ENCODE peak calls at places on chromosomes 11 and 22, in four cellular contexts. O, K, M and E are unnamed samples. For H3K36me3 and H3K27me3, the result is how much of the 10 kb centered on the place peaks cover.

GRCh38 chr11:33657757-33658156 is 42.9 kb downstream of the C11orf91 start:
- DNase-seq in O (no peak), K (no peak), M (no peak), E (no peak)

GRCh38 chr11:72829178-72829577 is 15.0 kb downstream of the ATG16L2 start:
- DNase-seq in O (no peak), K (no peak), M (no peak), E (no peak)

GRCh38 chr11:66868726-66869291 is 11.9 kb downstream of the LRFN4 start:
- DNase-seq in O (no peak), K (peak), M (peak), E (peak)

GRCh38 chr11:59142530-59143507 is at the start of gene FAM111A:
- DNase-seq in O (peak), K (peak), M (peak), E (peak)

GRCh38 chr11:1445741-1446445 is 40.7 kb downstream of the MOB2 start:
- DNase-seq in O (no peak), K (no peak), M (no peak), E (no peak)

GRCh38 chr11:27820249-27820648 is 120.0 kb upstream of the BDNF start:
- DNase-seq in O (no peak), K (no peak), M (no peak), E (no peak)

GRCh38 chr11:58616594-58616993 is 5.9 kb upstream of the CNTF start:
- DNase-seq in O (peak), K (no peak), M (no peak), E (no peak)

GRCh38 chr11:45259607-45260006 is 26.5 kb downstream of the SYT13 start:
- DNase-seq in O (no peak), K (no peak), M (no peak), E (no peak)

GRCh38 chr11:2140411-2141400 is 1.5 kb upstream of the IGF2 start:
- DNase-seq in O (no peak), K (no peak), M (no peak), E (no peak)

GRCh38 chr22:42376721-42377177 is 55.5 kb downstream of the NFAM1 start:
- DNase-seq in O (peak), K (peak), M (peak), E (no peak)

GRCh38 chr11:100639140-100639539 is 47.9 kb upstream of the ARHGAP42 start:
- DNase-seq in O (no peak), K (no peak), M (no peak), E (no peak)

GRCh38 chr22:36505998-36506635 is 723 bp downstream of the FOXRED2 start:
- DNase-seq in O (no peak), K (no peak), M (no peak), E (no peak)

GRCh38 chr11:93921695-93922468 is 71.5 kb upstream of the VSTM5 start:
- DNase-seq in O (no peak), K (peak), M (no peak), E (no peak)

GRCh38 chr22:48362736-48363404 is 1464.8 kb downstream of the BRD1 start:
- DNase-seq in O (no peak), K (no peak), M (no peak), E (no peak)

GRCh38 chr22:31818481-31819392 is 64.9 kb downstream of the DEPDC5 start:
- DNase-seq in O (no peak), K (no peak), M (no peak), E (no peak)

GRCh38 chr22:50184004-50184461 is 1.7 kb upstream of the TRABD start:
- DNase-seq in O (peak), K (no peak), M (peak), E (no peak)

GRCh38 chr11:124543554-124543953 is at the start of gene OR8B12:
- DNase-seq in O (no peak), K (no peak), M (no peak), E (no peak)

GRCh38 chr11:108929241-108929640 is 264.4 kb downstream of the DDX10 start:
- DNase-seq in O (no peak), K (no peak), M (no peak), E (no peak)

GRCh38 chr11:111918390-111919256 is at the start of gene C11orf52:
- DNase-seq in O (peak), K (no peak), M (peak), E (no peak)

GRCh38 chr11:12276831-12277475 is 100.4 kb upstream of the PARVA start:
- DNase-seq in O (no peak), K (no peak), M (no peak), E (no peak)

GRCh38 chr22:31692186-31692886 is 30.3 kb upstream of the PISD start:
- DNase-seq in O (no peak), K (no peak), M (no peak), E (peak)

GRCh38 chr22:23884133-23884532 is 10.1 kb upstream of the MIF start:
- DNase-seq in O (no peak), K (peak), M (no peak), E (no peak)

GRCh38 chr11:46698597-46698996 is 1.8 kb downstream of the ARHGAP1 start:
- DNase-seq in O (no peak), K (no peak), M (no peak), E (no peak)

GRCh38 chr11:10674991-10675440 is 18.5 kb downstream of the IRAG1 start:
- DNase-seq in O (no peak), K (no peak), M (no peak), E (no peak)

GRCh38 chr22:44526431-44527115 is 28.5 kb upstream of the RTL6 start:
- DNase-seq in O (no peak), K (peak), M (peak), E (no peak)

DNA sequence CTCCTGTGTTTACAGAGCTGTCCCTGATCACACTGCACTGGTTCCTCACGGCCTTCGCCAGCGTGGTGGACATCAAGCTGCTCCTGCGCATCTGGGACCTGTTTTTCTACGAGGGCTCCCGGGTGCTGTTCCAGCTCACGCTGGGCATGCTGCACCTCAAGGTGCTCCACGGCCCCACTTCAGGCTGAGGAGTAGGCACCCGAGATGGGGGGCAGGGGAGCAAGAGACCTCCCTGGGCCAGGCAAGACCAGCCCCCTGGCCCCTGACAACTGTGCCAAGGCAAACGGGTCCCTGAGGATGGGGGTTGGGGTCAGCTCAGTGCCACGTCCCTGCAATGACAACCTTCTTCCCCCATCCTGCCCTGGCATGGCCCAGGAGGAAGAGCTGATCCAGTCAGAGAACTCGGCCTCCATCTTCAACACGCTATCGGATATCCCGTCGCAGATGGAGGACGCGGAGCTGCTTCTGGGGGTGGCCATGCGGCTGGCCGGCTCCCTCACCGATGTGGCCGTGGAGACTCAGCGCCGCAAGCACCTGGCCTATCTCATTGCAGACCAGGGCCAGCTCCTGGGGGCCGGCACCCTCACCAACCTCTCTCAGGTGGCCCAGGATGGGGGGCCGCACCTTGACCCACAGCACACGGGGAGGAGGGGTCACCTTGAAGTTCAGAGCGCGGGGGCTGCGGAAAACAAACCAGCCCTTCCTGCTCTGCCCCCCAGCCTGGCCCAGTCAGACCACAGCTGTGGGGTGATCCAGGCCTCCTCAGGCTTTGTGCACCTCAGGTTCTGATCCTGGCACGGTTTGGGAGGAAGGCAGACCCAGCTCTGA is 35.9 kb downstream of the SGSM3 start:
- DNase-seq in O (no peak), K (no peak), M (peak), E (no peak)
- H3K36me3 ChIP-seq in O (under half), K (under half), M (half or more), E (half or more)

DNA sequence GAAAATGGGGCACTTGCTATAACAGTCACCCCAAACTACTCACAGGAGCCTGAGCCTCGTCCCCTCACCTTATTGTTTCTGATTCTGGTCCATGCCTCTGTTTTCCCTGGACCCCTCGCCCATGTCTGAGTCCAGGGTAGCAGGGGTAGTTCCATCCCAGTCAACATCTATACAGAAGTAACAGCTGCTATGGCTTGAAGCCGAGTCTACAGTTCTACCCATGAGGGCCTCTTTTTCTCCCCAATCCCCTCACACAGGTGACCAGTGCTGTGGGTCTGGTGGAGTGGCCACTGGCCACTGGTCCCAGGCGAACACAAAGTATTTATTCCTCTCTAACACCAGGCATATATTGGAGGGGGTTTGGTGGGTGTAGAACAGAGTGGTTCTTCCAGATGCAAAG is 116.4 kb downstream of the ZNF280B start:
- DNase-seq in O (no peak), K (no peak), M (no peak), E (no peak)
- H3K27me3 ChIP-seq in O (under half), K (under half), M (under half), E (under half)

GRCh38 chr11:118397448-118397847 is 4.0 kb upstream of the ATP5MG start:
- DNase-seq in O (no peak), K (no peak), M (no peak), E (no peak)
- H3K36me3 ChIP-seq in O (under half), K (under half), M (half or more), E (under half)

GRCh38 chr22:22343603-22344276 is 99.2 kb downstream of the VPREB1 start:
- DNase-seq in O (no peak), K (no peak), M (no peak), E (no peak)
- H3K27me3 ChIP-seq in O (under half), K (under half), M (under half), E (under half)

DNA sequence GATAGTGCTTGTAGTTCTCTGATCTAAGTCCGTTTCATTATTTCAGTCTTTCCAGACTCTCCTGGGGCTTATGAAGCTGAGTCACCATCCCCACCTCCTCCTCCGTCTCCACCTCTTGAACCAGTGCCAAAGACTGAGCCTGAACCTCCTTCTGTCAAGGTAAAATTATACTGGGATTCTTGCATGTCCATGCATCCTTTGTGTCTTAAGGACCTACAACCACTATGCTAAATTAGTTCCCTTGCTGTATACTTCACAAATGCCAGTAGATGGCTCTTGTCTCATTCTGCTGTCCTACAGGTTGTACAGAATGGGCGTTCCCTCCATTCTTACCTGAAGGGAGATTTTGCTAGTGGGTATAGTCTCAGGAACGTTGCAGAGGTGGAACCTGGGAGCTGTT is 42.2 kb downstream of the POLD3 start:
- DNase-seq in O (no peak), K (no peak), M (no peak), E (no peak)
- H3K36me3 ChIP-seq in O (under half), K (under half), M (under half), E (under half)

GRCh38 chr11:276219-276618 is 2.0 kb upstream of the NLRP6 start:
- DNase-seq in O (no peak), K (no peak), M (no peak), E (no peak)
- H3K27me3 ChIP-seq in O (under half), K (under half), M (under half), E (under half)

DNA sequence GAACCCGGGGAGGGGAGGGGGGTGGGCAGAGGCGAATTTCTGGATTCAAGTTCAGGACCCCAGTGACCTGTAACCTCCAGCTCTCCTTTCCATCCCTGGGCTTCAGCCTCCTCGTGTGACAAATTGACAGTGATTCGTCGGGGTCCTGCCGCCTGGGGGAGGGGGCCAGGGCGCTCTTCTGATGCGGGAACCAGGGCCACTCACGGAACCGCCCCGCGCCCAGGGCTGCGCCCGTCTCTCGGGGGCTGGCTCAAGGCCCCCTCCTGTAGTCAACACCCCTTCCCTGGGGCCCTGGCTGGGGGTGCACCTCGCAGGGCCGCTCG is 92.8 kb upstream of the ANO1 start:
- DNase-seq in O (no peak), K (peak), M (no peak), E (no peak)
- H3K36me3 ChIP-seq in O (under half), K (under half), M (under half), E (under half)

GRCh38 chr22:19235874-19236273 is 55.6 kb downstream of the CLTCL1 start:
- DNase-seq in O (no peak), K (no peak), M (no peak), E (no peak)
- H3K27me3 ChIP-seq in O (under half), K (under half), M (under half), E (under half)